ENCODE peak calls at places on chromosomes 5 and 9, in seven cellular contexts. Z, I, V, M, R, H and B are unnamed samples.

GRCh38 chr5:137233726-137234125 is 265.4 kb downstream of the SPOCK1 start:
- DNase-seq in I (no peak), H (no peak), M (no peak), R (no peak), V (no peak), Z (no peak), B (no peak)

GRCh38 chr9:76027426-76027825 is 137.0 kb downstream of the PCSK5 start:
- DNase-seq in I (no peak), V (no peak), M (no peak), Z (no peak), R (no peak), H (peak), B (peak)

GRCh38 chr9:95462419-95463121 is 54.2 kb downstream of the PTCH1 start:
- DNase-seq in R (no peak), Z (peak), M (peak), H (peak), I (peak), V (peak), B (peak)

GRCh38 chr5:169893586-169893985 is 86.7 kb downstream of the INSYN2B start:
- DNase-seq in R (no peak), I (no peak), M (no peak), V (no peak), Z (no peak), H (no peak), B (peak)

GRCh38 chr5:150209020-150209635 is 19.3 kb downstream of the SLC6A7 start:
- DNase-seq in M (no peak), Z (no peak), I (no peak), V (peak), R (no peak), H (peak), B (peak)

GRCh38 chr5:168364151-168364661 is 72.8 kb downstream of the WWC1 start:
- DNase-seq in H (no peak), Z (no peak), V (no peak), M (no peak), I (no peak), R (peak), B (no peak)

GRCh38 chr9:90999425-91000397 is 198.1 kb downstream of the SYK start:
- DNase-seq in M (no peak), Z (no peak), H (no peak), R (no peak), I (no peak), V (no peak), B (peak)

GRCh38 chr5:137587952-137588351 is 88.8 kb upstream of the SPOCK1 start:
- DNase-seq in R (no peak), H (no peak), I (no peak), M (no peak), V (no peak), Z (no peak), B (no peak)

GRCh38 chr5:102902647-102903046 is 147.5 kb downstream of the PAM start:
- DNase-seq in Z (no peak), V (no peak), H (no peak), I (no peak), M (no peak), R (no peak), B (no peak)

GRCh38 chr9:90538566-90538965 is 104.1 kb downstream of the DIRAS2 start:
- DNase-seq in R (no peak), H (no peak), V (no peak), Z (no peak), M (no peak), I (no peak), B (no peak)

GRCh38 chr9:69130456-69131441 is 43.3 kb upstream of the TJP2 start:
- DNase-seq in V (no peak), Z (no peak), H (peak), M (no peak), I (peak), R (no peak), B (peak)

GRCh38 chr5:77397686-77398300 is 94.3 kb downstream of the WDR41 start:
- DNase-seq in I (no peak), M (no peak), Z (no peak), R (no peak), H (no peak), V (no peak), B (no peak)

GRCh38 chr9:130497139-130497538 is 52.4 kb downstream of the ASS1 start:
- DNase-seq in I (no peak), M (no peak), V (no peak), R (no peak), H (no peak), Z (no peak), B (no peak)

GRCh38 chr5:82291429-82291828 is 13.3 kb upstream of the RPS23 start:
- DNase-seq in V (no peak), M (no peak), Z (no peak), R (no peak), H (no peak), I (no peak), B (no peak)

GRCh38 chr5:14144586-14145355 is 1.6 kb downstream of the TRIO start:
- DNase-seq in H (peak), V (peak), M (no peak), Z (peak), R (peak), I (peak), B (peak)

GRCh38 chr5:96657068-96657467 is 5.1 kb upstream of the CAST start:
- DNase-seq in V (no peak), H (peak), Z (no peak), M (no peak), I (no peak), R (peak), B (peak)

GRCh38 chr5:180830253-180831138 is 27.9 kb upstream of the MGAT1 start:
- DNase-seq in R (no peak), I (no peak), M (peak), Z (peak), H (peak), V (peak), B (peak)

GRCh38 chr9:4243877-4244812 is 55.7 kb downstream of the GLIS3 start:
- DNase-seq in R (no peak), M (no peak), V (no peak), Z (no peak), I (no peak), H (no peak), B (no peak)

GRCh38 chr9:128251701-128252100 is 24.1 kb downstream of the GOLGA2 start:
- DNase-seq in I (no peak), H (peak), Z (no peak), M (no peak), V (no peak), R (no peak), B (peak)

GRCh38 chr9:38700695-38701094 is 19.2 kb downstream of the FAM240B start:
- DNase-seq in M (no peak), V (no peak), H (peak), R (no peak), I (no peak), Z (no peak), B (peak)

DNA sequence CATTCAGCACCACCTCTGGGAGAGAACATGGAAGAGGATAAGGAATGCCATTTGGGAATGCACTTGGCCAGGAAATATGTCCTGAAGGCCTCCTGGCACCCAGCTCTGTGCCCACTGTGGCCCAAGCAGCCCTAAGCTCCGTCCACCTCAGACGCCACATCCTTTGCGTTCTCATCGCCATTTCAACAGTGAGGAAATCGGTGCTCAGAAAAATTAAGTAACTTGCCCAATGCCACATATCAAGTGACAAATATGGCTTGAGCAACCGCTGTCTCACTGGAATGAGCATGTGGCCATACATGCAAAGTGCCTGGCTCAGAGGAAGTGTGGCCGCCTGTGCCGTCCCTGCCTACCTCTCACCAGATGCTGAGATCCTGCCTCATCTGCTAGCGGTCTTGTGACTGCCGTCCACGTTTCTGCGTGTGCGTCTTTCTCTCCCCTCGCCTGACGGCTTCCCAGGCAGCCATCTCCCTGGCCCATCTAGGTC is 984 bp upstream of the DOK3 start:
- DNase-seq in M (no peak), I (no peak), H (no peak), R (no peak), V (no peak), Z (no peak), B (no peak)
- H3K4me3 ChIP-seq in M (no peak), I (no peak), H (no peak), R (no peak), V (no peak), Z (no peak), B (no peak)

DNA sequence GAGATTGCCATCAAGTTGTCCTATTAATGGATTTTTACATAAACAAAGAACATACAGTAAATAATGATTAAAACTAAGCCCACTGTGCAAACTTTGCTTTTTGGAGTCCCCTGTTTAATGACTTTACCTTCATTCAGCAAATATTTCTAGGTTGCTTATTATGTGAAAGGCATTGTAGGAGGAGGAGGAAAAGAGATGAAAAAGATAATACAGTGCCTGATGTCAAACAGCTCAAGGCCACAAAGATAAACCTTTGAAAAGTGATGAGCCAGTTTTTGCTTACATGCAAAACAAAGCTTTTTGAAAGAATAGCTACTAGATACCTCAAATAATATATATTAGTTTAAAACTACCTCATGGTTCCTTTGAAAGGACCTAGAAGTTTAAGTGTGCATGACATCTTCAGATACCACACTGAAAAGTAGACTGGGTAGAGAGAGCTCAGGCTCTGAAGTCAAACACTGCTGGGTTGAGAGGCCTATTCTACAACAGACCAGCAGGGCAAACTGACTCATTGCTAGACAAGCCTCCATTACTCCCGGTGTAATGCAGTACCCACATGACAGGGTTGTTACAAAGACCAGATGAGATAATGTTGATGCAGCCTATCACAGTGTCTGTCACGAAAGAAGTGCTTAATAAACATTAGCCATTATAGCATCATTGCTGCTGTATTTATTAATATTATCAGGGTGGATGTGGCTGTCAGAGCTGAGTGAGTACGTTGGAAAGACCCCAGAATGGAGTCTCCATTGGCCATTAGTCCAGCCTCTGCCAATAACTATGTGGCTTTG is 11.8 kb downstream of the DEPDC1B start:
- DNase-seq in R (no peak), H (peak), M (no peak), I (no peak), V (no peak), Z (no peak), B (peak)
- TF ChIP-seq CTCF in R (no peak), H (peak), M (no peak), I (peak), V (no peak), Z (no peak), B (peak)

GRCh38 chr9:37031902-37032301 is 2.2 kb downstream of the PAX5 start:
- DNase-seq in Z (no peak), H (no peak), R (no peak), M (no peak), V (no peak), I (no peak), B (no peak)

GRCh38 chr9:37032713-37033112 is 1.4 kb downstream of the PAX5 start:
- DNase-seq in M (no peak), I (no peak), Z (no peak), H (no peak), V (no peak), R (no peak), B (no peak)

GRCh38 chr9:37033753-37034319 is at the start of gene PAX5:
- DNase-seq in M (no peak), R (no peak), H (no peak), Z (no peak), I (no peak), V (no peak), B (no peak)

GRCh38 chr9:37034320-37034937 is 361 bp upstream of the PAX5 start:
- DNase-seq in V (no peak), H (no peak), M (no peak), I (peak), R (no peak), Z (no peak), B (no peak)

GRCh38 chr9:37033141-37033540 is 927 bp downstream of the PAX5 start:
- DNase-seq in I (no peak), Z (no peak), H (no peak), V (no peak), R (no peak), M (no peak), B (no peak)
- H3K4me3 ChIP-seq in I (no peak), Z (no peak), H (no peak), V (no peak), R (no peak), M (no peak), B (no peak)

DNA sequence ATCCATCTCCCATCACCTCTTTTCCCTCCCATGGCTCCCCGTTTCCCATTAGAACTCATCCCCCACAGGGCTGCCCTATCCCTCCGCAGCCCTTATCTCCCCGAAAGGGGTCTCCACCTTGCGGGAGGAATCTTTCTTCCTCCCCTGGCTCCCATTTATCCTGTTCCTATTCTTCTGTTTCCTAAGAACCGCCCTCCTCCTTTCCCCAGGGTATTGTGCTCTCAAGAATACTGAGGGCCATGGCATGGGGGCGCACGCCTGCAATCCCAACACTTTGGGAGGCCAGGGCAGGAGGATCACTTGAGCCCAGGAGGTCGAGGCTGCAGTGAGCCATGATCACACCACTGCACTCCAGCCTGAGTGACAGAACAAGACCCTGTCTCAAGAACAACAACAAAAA is 665 bp downstream of the CD72 start:
- DNase-seq in H (no peak), V (no peak), R (no peak), Z (no peak), M (no peak), I (no peak), B (no peak)
- TF ChIP-seq CTCF in H (no peak), V (no peak), R (no peak), Z (no peak), M (no peak), I (no peak), B (no peak)

GRCh38 chr9:14690986-14691730 is 2.1 kb downstream of the ZDHHC21 start:
- DNase-seq in V (no peak), H (no peak), I (no peak), Z (no peak), R (no peak), M (no peak), B (no peak)
- H3K4me3 ChIP-seq in V (no peak), H (no peak), I (no peak), Z (no peak), R (no peak), M (peak), B (no peak)

GRCh38 chr9:113734826-113735225 is 141.3 kb upstream of the ZNF618 start:
- DNase-seq in H (no peak), I (no peak), M (no peak), R (no peak), Z (no peak), V (no peak), B (no peak)
- TF ChIP-seq CTCF in H (no peak), I (no peak), M (no peak), R (no peak), Z (no peak), V (no peak), B (no peak)